ENCODE peak calls at places on chromosome 3, in four cellular contexts. A, M, U and E are unnamed samples. For H3K27me3, the result is how much of the 10 kb centered on the place peaks cover.

GRCh38 chr3:151067158-151067557 is 18.3 kb upstream of the MED12L start:
- DNase-seq in U (no peak), M (no peak), A (no peak), E (no peak)

GRCh38 chr3:159884661-159885402 is 103.8 kb upstream of the IL12A start:
- DNase-seq in U (no peak), A (no peak), M (no peak), E (no peak)

GRCh38 chr3:184766555-184767261 is 45.3 kb upstream of the VPS8 start:
- DNase-seq in M (no peak), A (no peak), U (no peak), E (no peak)

GRCh38 chr3:139325551-139325950 is 18.3 kb upstream of the MRPS22 start:
- DNase-seq in M (peak), U (no peak), A (peak), E (no peak)

GRCh38 chr3:146067048-146067447 is 93.9 kb downstream of the PLOD2 start:
- DNase-seq in A (no peak), U (no peak), M (no peak), E (no peak)

GRCh38 chr3:107542665-107543064 is 19.9 kb downstream of the BBX start:
- DNase-seq in A (no peak), U (no peak), M (no peak), E (no peak)

GRCh38 chr3:57910988-57911387 is 97.2 kb upstream of the FLNB start:
- DNase-seq in A (no peak), M (no peak), U (no peak), E (peak)

GRCh38 chr3:126350502-126351085 is 6.6 kb downstream of the KLF15 start:
- DNase-seq in A (no peak), M (peak), U (peak), E (no peak)

GRCh38 chr3:127690106-127690505 is 17.4 kb downstream of the ABTB1 start:
- DNase-seq in M (no peak), A (peak), U (no peak), E (no peak)

GRCh38 chr3:150059241-150059640 is 88.5 kb upstream of the PFN2 start:
- DNase-seq in U (no peak), A (no peak), M (no peak), E (no peak)

DNA sequence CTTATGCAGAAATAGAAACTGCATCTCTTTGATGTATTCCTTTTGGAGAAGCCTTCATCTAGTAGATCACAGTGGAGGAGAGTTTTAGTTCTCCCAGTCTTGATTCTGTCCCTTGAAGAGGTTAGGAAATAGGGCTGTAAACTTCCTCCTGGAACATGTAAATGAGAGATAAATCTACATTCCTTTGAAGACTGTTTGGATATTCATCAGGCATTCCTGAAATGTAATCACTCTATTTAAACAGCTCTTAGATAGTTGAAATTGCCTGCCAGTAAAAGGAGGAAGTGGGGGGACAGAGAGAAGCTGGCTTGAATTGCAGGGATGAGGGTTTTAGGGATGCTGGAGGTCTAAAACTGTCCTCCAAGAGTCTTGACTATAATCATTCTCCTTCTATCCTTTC is 254.3 kb upstream of the LRRC3B start:
- DNase-seq in M (no peak), A (no peak), U (no peak), E (no peak)
- H3K27ac ChIP-seq in M (no peak), A (no peak), U (no peak), E (no peak)

DNA sequence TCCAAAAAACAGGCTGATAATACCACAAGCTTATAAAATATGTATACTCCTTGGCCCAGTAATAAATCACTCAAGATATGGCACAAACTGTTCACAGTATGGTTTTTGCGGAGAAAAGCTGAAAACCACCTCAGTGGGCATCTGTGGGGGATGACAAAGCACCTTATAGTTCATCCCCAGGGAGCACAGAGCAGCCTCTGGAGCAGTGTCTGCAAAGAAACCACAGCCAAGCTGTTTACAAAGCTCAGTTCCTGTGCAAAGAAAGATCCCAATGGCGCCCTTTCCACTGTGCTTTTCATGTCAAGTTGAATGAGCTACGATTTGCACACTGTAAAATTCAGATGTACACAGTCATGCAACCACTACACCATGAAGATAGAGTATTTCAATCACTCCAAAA is 2.6 kb upstream of the EFCC1 start:
- DNase-seq in M (no peak), A (no peak), U (no peak), E (no peak)
- H3K27me3 ChIP-seq in M (under half), A (under half), U (under half), E (under half)

DNA sequence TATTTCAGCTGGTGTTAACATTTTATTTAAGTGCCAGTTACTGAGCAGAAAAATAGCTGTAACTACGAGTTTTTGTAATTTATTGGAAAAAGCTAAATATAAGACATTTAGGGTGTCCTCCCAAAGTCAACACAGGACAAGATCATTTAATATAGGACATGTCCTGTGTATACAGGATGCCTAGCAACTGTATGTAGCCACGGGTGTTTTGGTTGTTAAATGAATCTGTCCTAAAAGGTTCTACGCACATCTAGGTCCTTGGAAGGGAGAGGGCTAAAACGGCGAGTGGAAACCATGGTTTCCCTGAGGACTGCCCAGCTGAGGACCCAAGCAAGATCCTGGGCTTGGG is 564 bp upstream of the ZNF621 start:
- DNase-seq in M (no peak), U (no peak), A (no peak), E (no peak)
- H3K27ac ChIP-seq in M (peak), U (peak), A (peak), E (peak)

GRCh38 chr3:10546887-10547286 is 41.5 kb upstream of the ATP2B2 start:
- DNase-seq in M (no peak), A (no peak), U (no peak), E (no peak)
- H3K27me3 ChIP-seq in M (under half), A (under half), U (under half), E (under half)

GRCh38 chr3:152267319-152267689 is 1.4 kb upstream of the MBNL1 start:
- DNase-seq in U (no peak), A (no peak), M (no peak), E (no peak)
- H3K27ac ChIP-seq in U (peak), A (peak), M (peak), E (peak)

GRCh38 chr3:10500717-10501663 is 4.4 kb downstream of the ATP2B2 start:
- DNase-seq in A (no peak), M (no peak), U (no peak), E (no peak)
- H3K27me3 ChIP-seq in A (half or more), M (under half), U (under half), E (under half)

GRCh38 chr3:101758224-101758623 is 20.8 kb upstream of the NXPE3 start:
- DNase-seq in U (no peak), A (no peak), M (no peak), E (no peak)

GRCh38 chr3:101762041-101762646 is 16.9 kb upstream of the NXPE3 start:
- DNase-seq in M (no peak), A (no peak), U (no peak), E (no peak)
- H3K27ac ChIP-seq in M (no peak), A (no peak), U (no peak), E (no peak)

DNA sequence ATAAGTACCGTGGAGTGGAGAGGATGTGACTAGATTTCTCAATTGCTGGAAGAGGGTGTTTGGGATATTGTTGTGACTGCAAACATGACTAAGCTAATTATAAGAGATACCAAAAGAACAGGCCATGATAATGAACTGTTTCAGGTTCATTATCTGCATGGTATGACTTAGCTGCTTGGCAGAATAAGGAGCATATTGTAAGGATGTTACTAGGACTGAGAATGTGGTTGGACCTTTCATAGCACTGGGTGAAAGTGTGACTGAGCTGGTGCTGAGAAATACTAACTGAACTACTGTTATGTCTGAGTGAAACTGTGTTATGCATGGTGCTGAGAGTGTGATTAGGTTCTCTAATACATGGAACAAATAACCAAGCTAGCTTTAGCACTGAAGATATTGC is 11.0 kb downstream of the SCN10A start:
- DNase-seq in U (no peak), A (no peak), M (no peak), E (no peak)
- H3K27me3 ChIP-seq in U (under half), A (under half), M (under half), E (under half)

GRCh38 chr3:4061201-4061600 is 242.0 kb upstream of the SETMAR start:
- DNase-seq in U (no peak), A (no peak), M (no peak), E (no peak)
- H3K27ac ChIP-seq in U (no peak), A (no peak), M (no peak), E (no peak)

GRCh38 chr3:99878005-99878404 is 60.3 kb downstream of the CMSS1 start:
- DNase-seq in A (no peak), M (no peak), U (no peak), E (no peak)
- H3K27me3 ChIP-seq in A (under half), M (under half), U (under half), E (under half)